ENCODE peak calls at places on chromosome 14, in five cellular contexts. N is lung, X is cardiac fibroblast, U is mammary epithelial cell, D is PC-3. C is an unnamed sample.

GRCh38 chr14:71472281-71472960 is 459.8 kb upstream of the RGS6 start:
- DNase-seq in D (no peak), N (no peak), X (no peak), U (no peak), C (no peak)

GRCh38 chr14:100092832-100093231 is 27.6 kb downstream of the EVL start:
- DNase-seq in D (peak; percentile 62), U (peak; percentile 17), X (no peak), N (no peak), C (no peak)

GRCh38 chr14:42214981-42215491 is 608.4 kb downstream of the LRFN5 start:
- DNase-seq in X (peak; percentile 83), U (peak; percentile 92), N (no peak), D (peak; percentile 94), C (no peak)

GRCh38 chr14:70648374-70648773 is 6.7 kb downstream of the TTC9 start:
- DNase-seq in N (no peak), U (no peak), D (no peak), X (no peak), C (no peak)

GRCh38 chr14:95551435-95551834 is 16.6 kb downstream of the GLRX5 start:
- DNase-seq in N (no peak), X (no peak), U (no peak), D (no peak), C (no peak)

GRCh38 chr14:58770501-58770982 is 132.8 kb downstream of the DACT1 start:
- DNase-seq in U (no peak), D (no peak), N (no peak), X (no peak), C (no peak)

GRCh38 chr14:79279645-79280399 is 931.5 kb downstream of the DIO2 start:
- DNase-seq in N (peak; percentile 29), U (peak; percentile 1), X (no peak), D (peak; percentile 40), C (no peak)

GRCh38 chr14:94769413-94770250 is at the start of gene GSC:
- DNase-seq in N (no peak), U (peak; percentile 37), D (peak; percentile 2), X (peak; percentile 39), C (no peak)

GRCh38 chr14:93049295-93049694 is 66.4 kb downstream of the ITPK1 start:
- DNase-seq in N (no peak), U (no peak), X (no peak), D (no peak), C (no peak)

GRCh38 chr14:50351016-50351415 is 38.9 kb downstream of the DMAC2L start:
- DNase-seq in N (no peak), D (no peak), X (no peak), U (no peak), C (no peak)

GRCh38 chr14:94612580-94613554 is 676 bp downstream of the SERPINA3 start:
- DNase-seq in X (peak; percentile 65), U (peak; percentile 30), N (no peak), D (no peak), C (no peak)

GRCh38 chr14:103007555-103007954 is 49.8 kb downstream of the CDC42BPB start:
- DNase-seq in X (no peak), U (no peak), N (no peak), D (no peak), C (peak; percentile 76)

GRCh38 chr14:24080888-24081738 is 9.8 kb downstream of the CPNE6 start:
- DNase-seq in N (peak; percentile 73), X (peak; percentile 17), D (peak; percentile 59), U (peak; percentile 43), C (no peak)

GRCh38 chr14:91241848-91242247 is 2.7 kb downstream of the GPR68 start:
- DNase-seq in D (no peak), U (no peak), N (no peak), X (no peak), C (no peak)

GRCh38 chr14:63710497-63710896 is 17.4 kb downstream of the SGPP1 start:
- DNase-seq in X (no peak), U (no peak), D (no peak), N (no peak), C (no peak)

GRCh38 chr14:31880935-31881334 is 196.2 kb upstream of the ARHGAP5 start:
- DNase-seq in D (peak; percentile 84), X (peak; percentile 76), N (no peak), U (peak; percentile 87), C (no peak)

GRCh38 chr14:76313303-76313702 is 62.6 kb upstream of the ESRRB start:
- DNase-seq in U (no peak), D (no peak), X (no peak), N (no peak), C (no peak)

GRCh38 chr14:76396714-76397187 is 20.8 kb downstream of the ESRRB start:
- DNase-seq in X (no peak), N (no peak), D (no peak), U (no peak), C (no peak)

GRCh38 chr14:78227466-78228077 is 57.4 kb downstream of the NRXN3 start:
- DNase-seq in U (peak; percentile 7), X (no peak), N (no peak), D (no peak), C (no peak)

GRCh38 chr14:33307691-33308369 is 369.2 kb downstream of the NPAS3 start:
- DNase-seq in X (peak; percentile 32), D (peak; percentile 16), U (no peak), N (no peak), C (peak; percentile 6)

GRCh38 chr14:57383125-57383524 is 7.3 kb upstream of the NAA30 start:
- DNase-seq in X (no peak), N (no peak), D (peak; percentile 42), U (no peak), C (no peak)

GRCh38 chr14:57382283-57382682 is 8.1 kb upstream of the NAA30 start:
- DNase-seq in D (peak; percentile 99), N (no peak), U (peak; percentile 81), X (peak; percentile 72), C (no peak)

GRCh38 chr14:57380935-57381334 is 9.5 kb upstream of the NAA30 start:
- DNase-seq in U (no peak), D (peak; percentile 71), N (no peak), X (no peak), C (no peak)

GRCh38 chr14:57375156-57375555 is 15.2 kb upstream of the NAA30 start:
- DNase-seq in X (no peak), N (no peak), D (no peak), U (no peak), C (no peak)

GRCh38 chr14:57378661-57379060 is 11.7 kb upstream of the NAA30 start:
- DNase-seq in D (peak; percentile 76), N (no peak), X (peak; percentile 26), U (no peak), C (no peak)
- TF ChIP-seq CTCF in D (peak; percentile 92), N (no peak), X (peak; percentile 10), U (peak; percentile 18), C (no peak)

DNA sequence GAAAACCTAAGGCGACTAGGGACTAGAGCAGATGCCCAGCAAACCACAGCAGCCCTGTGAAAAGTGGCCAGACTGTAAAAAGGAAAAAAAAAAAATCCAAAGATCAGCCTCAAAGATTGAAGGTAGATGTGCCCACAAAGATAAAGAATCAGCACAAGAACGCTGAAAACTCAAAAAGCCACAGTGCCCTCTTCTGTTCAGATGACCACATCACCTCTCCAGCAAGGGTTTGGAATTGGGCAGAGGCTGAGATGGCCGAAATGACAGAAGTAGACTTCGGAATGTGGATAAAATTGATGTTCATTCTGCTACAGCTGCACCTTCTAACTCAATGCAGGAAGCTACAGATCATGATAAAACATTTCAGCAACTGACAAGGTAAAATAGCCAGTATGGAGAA is 154.4 kb downstream of the GPHN start:
- DNase-seq in D (peak; percentile 55), U (peak; percentile 37), N (no peak), X (peak; percentile 34), C (no peak)
- TF ChIP-seq CTCF in D (peak; percentile 72), U (peak; percentile 56), N (no peak), X (peak; percentile 64), C (peak; percentile 17)

DNA sequence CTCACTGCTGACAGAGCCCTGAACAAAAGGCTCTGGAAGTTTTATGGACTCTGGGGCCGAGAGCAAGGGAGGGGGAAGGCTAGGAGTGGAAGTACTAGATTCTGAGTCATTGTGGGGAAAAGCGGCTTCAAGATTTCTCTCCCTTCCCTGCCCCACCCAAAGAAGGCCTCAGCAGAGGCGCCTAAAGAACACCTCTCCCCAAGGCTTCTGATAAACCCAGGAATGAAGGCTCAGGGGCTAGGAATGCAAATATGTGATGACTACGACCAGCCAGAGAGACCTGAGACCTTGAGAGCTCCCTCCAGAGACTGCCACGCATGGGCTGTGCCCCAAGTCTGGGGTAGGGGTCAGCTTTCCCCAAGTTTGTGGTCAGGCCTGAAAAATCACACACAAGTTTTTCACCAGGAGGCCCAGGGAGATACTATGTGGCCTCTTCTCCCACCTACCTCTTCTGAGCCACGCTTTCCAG is 130.7 kb upstream of the HIF1A start:
- DNase-seq in X (peak; percentile 94), D (peak; percentile 99), N (no peak), U (peak; percentile 96), C (no peak)
- TF ChIP-seq CTCF in X (no peak), D (no peak), N (no peak), U (no peak), C (no peak)

GRCh38 chr14:74501135-74501614 is 7.6 kb downstream of the ISCA2 start:
- DNase-seq in D (peak; percentile 85), N (peak; percentile 74), U (peak; percentile 66), X (peak; percentile 88), C (peak; percentile 76)
- TF ChIP-seq CTCF in D (peak; percentile 87), N (peak; percentile 41), U (peak; percentile 87), X (peak; percentile 79), C (peak; percentile 27)